ENCODE peak calls at places on chromosomes 13 and 19, in eight cellular contexts. L is cardiac muscle cell, I is SJSA1, N is right lobe of liver, C is stomach, J is fibroblast of lung, T is OCI-LY7, F is psoas muscle. Z is an unnamed sample. For H3K4me1, the result is how much of the 10 kb centered on the place peaks cover.

GRCh38 chr19:53553865-53554791 is 16.2 kb downstream of the ZNF331 start:
- DNase-seq in J (peak), T (no peak), F (peak), I (peak), L (peak), C (peak), N (peak), Z (peak)

GRCh38 chr13:77810430-77810829 is 108.2 kb downstream of the EDNRB start:
- DNase-seq in N (no peak), F (no peak), J (peak), I (peak), T (peak), C (no peak), L (peak), Z (no peak)

GRCh38 chr19:39737351-39737750 is 478 bp downstream of the CLC start:
- DNase-seq in J (no peak), L (no peak), F (no peak), T (no peak), C (no peak), I (no peak), N (no peak), Z (no peak)

GRCh38 chr13:25683056-25683455 is 311.3 kb downstream of the ATP8A2 start:
- DNase-seq in I (no peak), C (no peak), F (no peak), N (no peak), T (no peak), J (no peak), L (no peak), Z (no peak)

GRCh38 chr19:47471381-47471732 is 336 bp downstream of the SLC8A2 start:
- DNase-seq in C (no peak), L (no peak), F (peak), N (no peak), I (no peak), T (no peak), J (no peak), Z (no peak)

GRCh38 chr19:48630289-48631036 is 6.7 kb downstream of the DBP start:
- DNase-seq in I (no peak), J (peak), N (peak), F (peak), L (peak), C (peak), T (no peak), Z (no peak)

GRCh38 chr13:113553541-113554332 is 30.8 kb upstream of the TFDP1 start:
- DNase-seq in I (no peak), F (no peak), L (no peak), N (peak), C (peak), J (no peak), T (no peak), Z (no peak)

GRCh38 chr13:99926014-99926731 is 45.4 kb downstream of the ZIC5 start:
- DNase-seq in T (no peak), L (no peak), F (no peak), C (peak), I (no peak), J (peak), N (no peak), Z (no peak)

GRCh38 chr19:39817888-39818561 is 15.9 kb downstream of the DYRK1B start:
- DNase-seq in L (no peak), C (no peak), N (no peak), F (peak), I (no peak), J (no peak), T (no peak), Z (no peak)

GRCh38 chr19:5147074-5147970 is 178.4 kb downstream of the KDM4B start:
- DNase-seq in N (peak), T (no peak), L (no peak), J (no peak), I (no peak), F (no peak), C (no peak), Z (no peak)

GRCh38 chr19:33134571-33135041 is 2.7 kb downstream of the WDR88 start:
- DNase-seq in J (no peak), N (no peak), T (no peak), I (no peak), C (no peak), F (no peak), L (no peak), Z (peak)

GRCh38 chr13:75079226-75079625 is 402.7 kb downstream of the TBC1D4 start:
- DNase-seq in N (no peak), C (no peak), T (no peak), I (no peak), J (peak), F (no peak), L (peak), Z (no peak)

GRCh38 chr13:106432636-106433035 is 102.8 kb downstream of the EFNB2 start:
- DNase-seq in N (no peak), T (no peak), J (peak), F (no peak), I (no peak), C (no peak), L (peak), Z (no peak)

GRCh38 chr19:58154287-58154678 is 3.7 kb upstream of the ZNF329 start:
- DNase-seq in F (peak), I (no peak), T (no peak), N (peak), L (peak), J (peak), C (peak), Z (no peak)

GRCh38 chr13:112977091-112977490 is 8.1 kb downstream of the MCF2L start:
- DNase-seq in N (no peak), T (no peak), L (no peak), I (no peak), C (no peak), F (no peak), J (no peak), Z (no peak)

GRCh38 chr19:45238556-45238955 is 6.7 kb downstream of the EXOC3L2 start:
- DNase-seq in J (no peak), F (no peak), C (no peak), T (no peak), L (no peak), N (no peak), I (no peak), Z (no peak)

GRCh38 chr13:73816702-73817101 is 317.5 kb downstream of the KLF12 start:
- DNase-seq in T (no peak), C (no peak), F (no peak), L (no peak), I (no peak), N (no peak), J (no peak), Z (no peak)

GRCh38 chr19:3094638-3095374 is 644 bp downstream of the GNA11 start:
- DNase-seq in I (peak), L (peak), N (peak), T (peak), J (peak), F (peak), C (no peak), Z (peak)

GRCh38 chr19:38898788-38899446 is 501 bp downstream of the SIRT2 start:
- DNase-seq in C (peak), F (no peak), N (no peak), L (peak), I (no peak), J (peak), T (peak), Z (no peak)

GRCh38 chr19:6219147-6219525 is 60.6 kb downstream of the MLLT1 start:
- DNase-seq in C (no peak), T (no peak), N (no peak), J (no peak), L (no peak), F (no peak), I (no peak), Z (no peak)

GRCh38 chr19:21566073-21566472 is 60.7 kb downstream of the ZNF429 start:
- DNase-seq in J (no peak), N (no peak), L (no peak), F (no peak), C (no peak), I (no peak), T (no peak), Z (no peak)

GRCh38 chr19:21568816-21569496 is 63.6 kb downstream of the ZNF429 start:
- DNase-seq in F (peak), J (peak), C (peak), L (peak), N (peak), I (no peak), T (no peak), Z (peak)

GRCh38 chr19:21574607-21575006 is 69.2 kb downstream of the ZNF429 start:
- DNase-seq in J (no peak), N (no peak), C (no peak), L (no peak), F (no peak), T (no peak), I (no peak), Z (no peak)

GRCh38 chr19:21571316-21571715 is 65.9 kb downstream of the ZNF429 start:
- DNase-seq in J (no peak), I (no peak), F (no peak), L (no peak), N (no peak), T (no peak), C (no peak), Z (no peak)

GRCh38 chr19:21569497-21569870 is 64.1 kb downstream of the ZNF429 start:
- DNase-seq in N (peak), C (no peak), J (peak), L (peak), I (no peak), T (no peak), F (no peak), Z (no peak)
- H3K4me3 ChIP-seq in N (peak), C (no peak), J (peak), L (no peak), I (no peak), T (no peak), F (peak), Z (peak)

GRCh38 chr19:30873691-30874090 is 475.5 kb downstream of the TSHZ3 start:
- DNase-seq in L (no peak), T (no peak), J (no peak), C (no peak), N (no peak), I (no peak), F (no peak), Z (no peak)

GRCh38 chr19:30877591-30878230 is 471.5 kb downstream of the TSHZ3 start:
- DNase-seq in J (no peak), N (no peak), C (no peak), I (no peak), L (no peak), T (no peak), F (no peak), Z (no peak)

GRCh38 chr19:30873003-30873402 is 476.2 kb downstream of the TSHZ3 start:
- DNase-seq in N (no peak), L (no peak), J (no peak), F (no peak), I (no peak), C (no peak), T (no peak), Z (no peak)

GRCh38 chr19:30870861-30871260 is 478.4 kb downstream of the TSHZ3 start:
- DNase-seq in N (no peak), J (no peak), F (no peak), L (peak), I (no peak), C (no peak), T (no peak), Z (no peak)

DNA sequence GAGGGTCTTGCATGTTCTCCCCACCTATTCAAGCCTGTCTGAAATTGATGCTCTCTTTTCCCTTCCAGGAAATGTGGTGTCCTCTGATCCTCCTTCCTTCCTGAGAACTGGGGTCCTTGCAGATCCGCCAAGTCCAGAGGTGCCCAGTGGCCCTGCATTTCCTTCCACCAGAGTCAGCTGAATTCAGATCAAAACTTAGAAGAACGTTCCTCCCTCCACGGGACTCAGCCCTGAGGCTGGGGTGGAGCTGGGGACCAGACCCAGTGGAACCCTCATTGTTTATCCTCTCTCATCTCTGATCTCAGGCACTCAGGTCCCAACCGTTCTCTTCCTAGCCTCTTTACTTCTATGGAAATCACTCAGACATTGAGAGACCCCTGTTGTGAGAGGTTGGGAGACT is 477.3 kb downstream of the TSHZ3 start:
- DNase-seq in J (no peak), F (no peak), I (no peak), N (no peak), T (no peak), L (no peak), C (no peak), Z (no peak)
- H3K27ac ChIP-seq in J (no peak), F (no peak), I (no peak), N (no peak), T (no peak), L (no peak), C (no peak), Z (no peak)

DNA sequence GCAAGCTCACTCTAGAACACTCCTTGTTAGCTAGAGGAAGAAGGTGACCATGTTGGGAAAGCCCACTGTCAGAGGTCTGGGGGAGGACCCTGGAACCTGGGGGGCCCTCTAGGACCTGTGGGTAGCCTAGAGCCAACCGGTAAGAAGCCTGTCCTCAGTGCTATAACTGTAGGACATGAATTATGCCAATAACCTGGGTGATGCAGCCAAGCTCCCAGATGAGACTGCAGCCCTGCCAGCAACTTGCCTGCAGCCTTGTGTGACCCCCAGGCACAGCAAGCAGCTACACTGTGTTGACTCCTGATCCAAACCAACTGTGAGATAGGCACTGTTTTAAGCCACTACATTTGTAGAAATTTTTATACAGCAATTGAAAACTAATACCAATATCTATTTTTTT is 122.3 kb downstream of the MIPEP start:
- DNase-seq in C (no peak), T (no peak), I (no peak), L (no peak), N (no peak), J (no peak), F (no peak), Z (no peak)
- H3K4me1 ChIP-seq in C (under half), T (under half), I (under half), L (under half), N (under half), J (under half), F (under half), Z (under half)

DNA sequence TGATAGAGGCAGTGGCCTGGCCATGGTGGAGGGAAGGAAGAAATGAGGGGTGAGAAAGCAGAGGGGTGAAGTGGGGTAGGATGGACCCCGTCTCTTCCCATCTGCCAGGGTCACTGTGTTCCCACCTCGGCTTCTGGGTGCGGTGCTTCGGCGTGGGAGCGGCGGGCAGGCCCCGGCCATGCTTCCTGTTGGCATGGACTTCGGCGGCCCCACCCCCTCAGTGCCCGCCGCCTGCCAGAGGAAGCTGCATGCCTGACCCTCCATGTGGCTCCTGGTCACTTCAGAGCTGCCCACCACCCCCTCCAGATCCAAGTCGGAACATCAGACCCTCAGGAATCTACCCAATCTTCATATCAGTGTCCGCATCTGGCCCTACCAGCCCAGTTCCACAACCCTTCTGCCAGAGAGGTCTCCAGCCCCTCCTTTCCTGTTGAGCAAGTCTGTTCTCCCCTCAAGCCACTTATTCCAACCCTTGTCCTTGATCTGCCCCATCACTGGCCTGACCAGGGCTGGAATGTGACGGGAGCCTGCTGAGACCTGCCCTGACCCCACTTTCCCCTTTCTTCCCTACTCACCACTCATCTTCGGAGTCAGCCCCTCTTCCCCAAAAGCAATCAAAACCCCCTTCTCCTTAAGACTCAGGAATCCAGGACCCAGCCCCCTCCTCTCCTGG is 1.5 kb downstream of the KCNN4 start:
- DNase-seq in C (peak), I (no peak), L (no peak), N (peak), T (no peak), J (no peak), F (peak), Z (no peak)
- H3K4me3 ChIP-seq in C (peak), I (no peak), L (no peak), N (no peak), T (peak), J (no peak), F (no peak), Z (peak)

DNA sequence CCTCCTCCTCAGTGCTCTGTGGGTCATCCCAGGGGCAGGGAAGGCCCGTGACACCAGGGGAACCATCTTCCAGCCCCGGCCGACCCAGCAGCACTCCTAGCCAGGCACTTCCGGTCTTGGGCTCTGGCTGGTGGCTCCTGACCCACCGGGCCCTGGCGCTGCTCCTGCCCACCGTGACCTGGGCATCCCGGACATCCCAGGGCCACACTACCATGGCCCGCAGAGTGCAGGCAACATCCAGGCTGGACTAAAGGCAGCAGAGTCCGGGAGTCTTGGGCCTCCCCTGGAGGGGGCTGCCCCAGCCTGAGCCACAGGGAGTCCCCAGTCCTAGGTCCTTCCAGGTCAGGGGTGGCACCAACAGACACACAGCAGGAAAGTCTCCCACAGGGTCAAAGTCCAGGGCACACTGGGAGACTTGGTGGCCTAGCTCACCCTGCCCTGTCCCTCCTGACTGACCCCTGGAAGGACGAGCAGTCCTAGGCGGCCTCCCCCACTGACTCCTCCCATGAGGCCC is 10.8 kb downstream of the LSM4 start:
- DNase-seq in T (no peak), C (no peak), L (no peak), F (no peak), J (no peak), I (no peak), N (peak), Z (no peak)
- H3K27ac ChIP-seq in T (no peak), C (no peak), L (peak), F (no peak), J (no peak), I (no peak), N (no peak), Z (no peak)

DNA sequence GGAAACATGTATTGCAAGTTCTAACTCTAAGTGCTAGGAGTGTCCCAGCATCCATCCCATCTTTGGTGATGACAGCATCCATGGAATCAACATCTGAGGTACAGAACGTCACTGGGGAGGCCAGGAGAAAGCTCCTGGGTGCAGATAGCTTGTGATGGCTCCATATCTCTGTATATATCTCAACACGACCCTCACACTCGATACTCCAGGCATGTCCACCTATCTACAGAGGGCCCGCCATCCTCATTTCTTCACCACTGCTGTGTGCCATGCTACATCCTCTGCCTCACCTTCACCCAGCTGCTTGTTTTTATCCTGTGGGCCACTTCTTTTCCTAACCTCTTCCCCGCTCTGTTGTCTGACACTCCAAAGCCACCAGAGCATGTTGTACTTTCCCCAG is 100.4 kb upstream of the SERP2 start:
- DNase-seq in F (no peak), I (no peak), L (no peak), N (no peak), J (no peak), T (no peak), C (no peak), Z (no peak)
- H3K4me1 ChIP-seq in F (under half), I (under half), L (under half), N (under half), J (under half), T (half or more), C (under half), Z (under half)

GRCh38 chr13:97224544-97225324 is 2.6 kb downstream of the MBNL2 start:
- DNase-seq in C (peak), F (no peak), J (peak), T (no peak), I (no peak), L (peak), N (no peak), Z (peak)
- H3K4me3 ChIP-seq in C (peak), F (peak), J (peak), T (peak), I (peak), L (peak), N (peak), Z (peak)

Z was measured in naive thymus-derived CD4-positive, alpha-beta T cell.